ENCODE peak calls at places on chromosomes 5 and 9, in seven cellular contexts. O is SK-N-SH, G is HepG2, B is K562, X is HCT116, F is GM12878, R is H1. U is an unnamed sample.

GRCh38 chr5:32165597-32165996 is 8.5 kb downstream of the GOLPH3 start:
- DNase-seq in O (no peak), G (peak), B (no peak), X (no peak), F (no peak), R (no peak), U (no peak)

GRCh38 chr9:76571288-76572204 is 112.6 kb downstream of the GCNT1 start:
- DNase-seq in O (no peak), G (no peak), B (no peak), X (no peak), F (peak), R (no peak), U (no peak)

GRCh38 chr5:19626218-19626617 is 361.8 kb downstream of the CDH18 start:
- DNase-seq in O (no peak), G (no peak), B (no peak), X (no peak), F (no peak), R (no peak), U (no peak)

GRCh38 chr9:78023003-78023741 is 8.4 kb downstream of the GNAQ start:
- DNase-seq in O (no peak), G (peak), B (no peak), X (no peak), F (no peak), R (no peak), U (no peak)

GRCh38 chr9:16572005-16572727 is 298.3 kb downstream of the BNC2 start:
- DNase-seq in O (no peak), G (no peak), B (no peak), X (no peak), F (no peak), R (no peak), U (no peak)

GRCh38 chr5:100464418-100464817 is 70.8 kb upstream of the FAM174A start:
- DNase-seq in O (no peak), G (no peak), B (no peak), X (no peak), F (no peak), R (no peak), U (no peak)

GRCh38 chr5:170420809-170421412 is 31.7 kb upstream of the KCNMB1 start:
- DNase-seq in O (peak), G (peak), B (peak), X (peak), F (no peak), R (no peak), U (peak)

GRCh38 chr5:59543826-59544442 is 349.6 kb downstream of the PDE4D start:
- DNase-seq in O (no peak), G (no peak), B (no peak), X (no peak), F (no peak), R (no peak), U (no peak)

GRCh38 chr9:95572370-95573151 is 55.8 kb upstream of the PTCH1 start:
- DNase-seq in O (peak), G (no peak), B (no peak), X (no peak), F (no peak), R (no peak), U (no peak)

GRCh38 chr9:21592063-21592338 is 109.9 kb upstream of the IFNE start:
- DNase-seq in O (no peak), G (no peak), B (no peak), X (no peak), F (no peak), R (no peak), U (no peak)

GRCh38 chr9:21589344-21590056 is 107.4 kb upstream of the IFNE start:
- DNase-seq in O (no peak), G (no peak), B (no peak), X (peak), F (no peak), R (no peak), U (no peak)

GRCh38 chr9:21590058-21590996 is 108.2 kb upstream of the IFNE start:
- DNase-seq in O (no peak), G (no peak), B (no peak), X (no peak), F (no peak), R (no peak), U (no peak)

GRCh38 chr9:21585756-21586752 is 103.9 kb upstream of the IFNE start:
- DNase-seq in O (no peak), G (no peak), B (no peak), X (no peak), F (no peak), R (no peak), U (no peak)

DNA sequence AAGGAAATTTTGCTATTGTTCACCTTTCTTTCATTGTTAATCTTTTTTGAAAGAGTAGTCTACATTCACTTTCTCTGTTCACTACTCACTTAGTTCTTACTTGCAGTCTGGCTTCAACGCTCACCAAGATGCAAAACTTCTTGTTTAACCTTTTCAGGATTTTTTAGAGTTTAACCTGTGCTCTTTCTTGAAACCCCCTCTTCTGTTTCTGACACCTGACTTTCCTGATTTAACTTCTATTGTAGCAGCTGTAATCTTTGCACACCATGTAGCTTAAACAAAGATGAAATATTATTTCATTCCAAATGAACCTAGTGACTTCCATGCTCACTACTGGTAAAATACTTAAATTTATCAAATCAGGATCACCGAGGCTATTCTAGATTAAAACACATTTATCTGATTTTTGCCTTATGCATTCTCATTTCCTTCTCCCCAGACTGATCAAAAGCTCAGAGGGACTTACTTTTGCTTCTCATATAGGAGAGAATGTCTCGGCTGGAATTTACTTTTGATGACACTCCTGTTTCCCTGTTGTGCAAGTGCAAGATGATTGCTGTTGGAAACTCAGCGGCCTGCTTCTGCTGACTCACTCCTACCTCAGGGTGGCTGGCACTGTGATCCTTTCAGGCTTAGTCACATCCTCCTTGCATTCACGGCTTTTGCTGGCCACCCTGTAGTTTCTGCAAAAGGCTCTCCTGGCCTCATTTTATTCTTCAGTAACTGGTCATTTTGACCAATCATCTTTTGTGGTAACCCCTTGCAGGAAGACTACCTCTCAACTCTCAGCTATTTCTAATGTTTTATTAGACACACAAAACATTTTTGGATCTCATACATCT is 109.3 kb upstream of the IFNE start:
- DNase-seq in O (no peak), G (peak), B (no peak), X (peak), F (no peak), R (peak), U (peak)
- TF ChIP-seq SIN3A in O (no peak), G (no peak), B (no peak), X (peak), F (no peak), R (no peak), U (no peak)

DNA sequence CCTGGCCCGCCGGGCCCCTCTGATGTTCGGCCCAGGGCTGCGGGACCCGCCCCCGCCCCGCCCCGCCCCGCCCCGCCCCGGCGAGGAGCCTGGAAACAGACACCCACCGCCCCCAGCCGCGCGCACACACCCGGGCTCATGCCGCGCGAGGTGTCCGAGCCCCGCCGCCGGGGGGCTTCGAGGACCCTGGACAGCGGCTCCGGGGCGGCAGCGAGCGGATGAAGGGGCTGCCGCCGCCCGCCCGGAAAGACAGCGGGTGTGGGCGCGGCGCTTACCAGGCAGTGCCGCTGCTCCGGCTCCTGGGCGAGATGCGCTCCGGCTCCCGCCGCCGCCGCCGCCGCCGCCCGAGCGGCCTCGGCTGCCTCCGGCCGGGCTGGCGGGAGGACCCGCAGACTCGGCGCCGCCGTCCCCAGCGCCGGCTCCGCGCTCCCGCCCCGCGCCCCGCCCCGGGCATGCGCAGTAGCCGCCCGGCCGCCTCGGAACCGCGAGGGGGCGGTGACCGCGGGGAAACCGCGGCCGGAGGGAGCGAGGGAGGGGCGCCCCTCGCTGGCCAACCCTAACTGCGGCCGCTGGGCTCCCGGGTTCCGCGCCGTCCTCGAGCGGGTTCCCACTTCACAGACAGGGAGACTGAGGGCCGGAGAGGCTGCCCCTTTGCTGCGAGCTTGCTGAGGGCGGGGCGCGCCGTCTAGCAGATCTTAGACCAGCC is at the start of gene GPRIN1:
- DNase-seq in O (peak), G (peak), B (peak), X (peak), F (no peak), R (no peak), U (no peak)
- TF ChIP-seq CTCF in O (peak), G (peak), B (peak), X (peak), F (peak), R (peak), U (no peak)

GRCh38 chr9:134696433-134696832 is 54.8 kb downstream of the COL5A1 start:
- DNase-seq in O (no peak), G (no peak), B (no peak), X (no peak), F (no peak), R (no peak), U (no peak)

GRCh38 chr9:134698111-134698510 is 56.5 kb downstream of the COL5A1 start:
- DNase-seq in O (no peak), G (no peak), B (no peak), X (no peak), F (no peak), R (no peak), U (no peak)

GRCh38 chr9:134700636-134701350 is 59.2 kb downstream of the COL5A1 start:
- DNase-seq in O (no peak), G (no peak), B (no peak), X (no peak), F (no peak), R (no peak), U (no peak)

GRCh38 chr9:134699343-134699740 is 57.7 kb downstream of the COL5A1 start:
- DNase-seq in O (no peak), G (no peak), B (no peak), X (no peak), F (no peak), R (no peak), U (no peak)

GRCh38 chr9:134698587-134699342 is 57.2 kb downstream of the COL5A1 start:
- DNase-seq in O (peak), G (peak), B (peak), X (peak), F (no peak), R (peak), U (peak)
- TF ChIP-seq SIN3A in O (no peak), G (no peak), B (no peak), X (no peak), F (no peak), R (no peak), U (no peak)

DNA sequence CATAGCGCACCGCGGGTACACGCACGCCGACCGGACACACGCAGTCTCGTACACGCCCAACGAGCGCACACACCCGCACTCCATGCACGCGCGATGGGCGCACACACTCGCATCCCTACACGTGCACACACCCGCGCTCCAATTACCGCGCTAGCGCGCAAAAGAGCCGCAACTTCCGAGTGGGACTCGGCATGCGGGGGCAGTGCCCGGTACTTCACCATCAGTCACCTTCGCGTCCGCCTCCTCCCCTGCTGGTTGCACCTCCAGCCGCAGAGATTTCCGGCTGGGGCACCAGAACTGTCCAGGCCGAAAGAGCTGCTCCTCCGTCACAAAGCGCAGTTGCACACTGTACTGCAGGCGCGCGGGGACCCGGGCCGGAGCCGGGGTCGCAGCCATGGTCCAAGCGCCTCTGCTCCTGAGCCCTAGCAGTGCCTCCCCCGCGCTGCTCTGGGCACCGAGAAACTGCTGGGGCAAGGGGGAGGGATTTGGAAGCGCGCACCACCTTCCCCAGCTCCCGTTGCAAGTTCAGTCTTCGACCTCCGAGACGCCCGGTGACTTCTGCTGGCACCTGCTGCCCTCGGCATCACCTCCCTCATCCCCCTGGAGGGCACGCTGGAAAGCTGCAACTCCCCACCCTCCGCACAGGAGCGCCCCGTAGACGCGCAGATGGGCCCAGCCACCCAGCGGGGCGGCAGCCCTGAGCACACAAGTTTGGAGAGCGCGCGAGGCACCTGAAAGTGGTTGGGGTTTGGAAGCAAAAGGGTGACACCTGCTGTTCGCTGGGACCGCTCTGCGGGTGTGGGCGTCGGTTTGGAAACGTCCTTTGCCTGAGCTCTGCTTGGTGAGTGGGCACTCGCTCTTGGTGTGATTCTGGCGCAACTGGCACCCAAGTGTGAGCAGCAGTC is 337.4 kb upstream of the PUM3 start:
- DNase-seq in O (peak), G (peak), B (peak), X (no peak), F (no peak), R (peak), U (no peak)
- TF ChIP-seq CTCF in O (peak), G (peak), B (peak), X (peak), F (peak), R (peak), U (peak)

GRCh38 chr9:117156771-117157535 is 257.9 kb downstream of the ASTN2 start:
- DNase-seq in O (no peak), G (no peak), B (no peak), X (no peak), F (no peak), R (no peak), U (no peak)

GRCh38 chr9:117149996-117150395 is 264.9 kb downstream of the ASTN2 start:
- DNase-seq in O (no peak), G (no peak), B (no peak), X (no peak), F (no peak), R (no peak), U (no peak)

GRCh38 chr9:117156150-117156688 is 258.6 kb downstream of the ASTN2 start:
- DNase-seq in O (no peak), G (no peak), B (no peak), X (no peak), F (no peak), R (no peak), U (no peak)

DNA sequence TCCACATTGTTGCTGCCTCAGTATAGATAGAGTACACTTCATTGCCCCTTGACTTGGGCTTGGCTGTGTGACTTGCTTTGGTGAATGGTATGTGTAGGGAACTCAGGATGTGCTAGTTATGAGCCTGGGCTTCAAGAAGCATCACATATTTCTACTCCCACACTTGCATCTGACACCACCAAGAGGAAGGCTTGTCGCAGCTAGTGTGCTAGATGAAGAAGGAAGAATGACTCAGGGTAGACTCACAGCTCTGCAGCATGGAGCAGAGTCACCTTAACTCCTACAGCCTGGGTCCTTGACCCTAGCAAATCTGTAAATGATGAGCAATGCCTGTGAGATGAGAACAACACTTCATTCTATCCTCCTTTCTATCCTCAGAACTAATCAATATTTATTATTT is 261.8 kb downstream of the ASTN2 start:
- DNase-seq in O (no peak), G (no peak), B (no peak), X (no peak), F (no peak), R (no peak), U (no peak)
- TF ChIP-seq SIN3A in O (no peak), G (no peak), B (no peak), X (no peak), F (no peak), R (no peak), U (no peak)

GRCh38 chr5:78361226-78361993 is 993 bp downstream of the SCAMP1 start:
- DNase-seq in O (peak), G (peak), B (peak), X (no peak), F (no peak), R (no peak), U (peak)
- TF ChIP-seq CTCF in O (peak), G (no peak), B (no peak), X (no peak), F (peak), R (no peak), U (peak)

GRCh38 chr9:124084087-124084486 is 72.5 kb downstream of the LHX2 start:
- DNase-seq in O (no peak), G (peak), B (no peak), X (no peak), F (no peak), R (no peak), U (no peak)
- TF ChIP-seq SIN3A in O (no peak), G (no peak), B (no peak), X (no peak), F (no peak), R (no peak), U (no peak)

U was measured in Panc1.